ENCODE peak calls at places on chromosome 15, in four cellular contexts. I is PC-3, Q is GM23248, C is neural progenitor cell. N is an unnamed sample.

GRCh38 chr15:28977377-28978010 is 91.7 kb downstream of the APBA2 start:
- DNase-seq in C (peak; percentile 47), Q (peak; percentile 94), I (peak; percentile 97), N (peak; percentile 65)

GRCh38 chr15:28978661-28979060 is 92.9 kb downstream of the APBA2 start:
- DNase-seq in I (no peak), Q (no peak), C (peak; percentile 61), N (peak; percentile 17)

GRCh38 chr15:48802867-48803266 is 8.0 kb downstream of the CEP152 start:
- DNase-seq in C (no peak), Q (peak; percentile 96), I (peak; percentile 67), N (no peak)

GRCh38 chr15:48354694-48355303 is 23.6 kb downstream of the DUT start:
- DNase-seq in I (no peak), C (no peak), Q (peak; percentile 76), N (no peak)

GRCh38 chr15:85592148-85592547 is 202.6 kb downstream of the KLHL25 start:
- DNase-seq in Q (peak; percentile 95), C (no peak), I (peak; percentile 96), N (no peak)

GRCh38 chr15:57747206-57747605 is 40.7 kb downstream of the POLR2M start:
- DNase-seq in I (no peak), Q (no peak), C (no peak), N (no peak)

GRCh38 chr15:37931868-37932267 is 2.6 kb upstream of the TMCO5A start:
- DNase-seq in C (no peak), Q (peak; percentile 57), I (peak; percentile 38), N (no peak)

GRCh38 chr15:73146419-73146818 is 94.2 kb downstream of the NEO1 start:
- DNase-seq in C (no peak), Q (no peak), I (no peak), N (no peak)

GRCh38 chr15:90598053-90598577 is 68.4 kb downstream of the CRTC3 start:
- DNase-seq in I (no peak), C (peak; percentile 40), Q (no peak), N (peak; percentile 79)

GRCh38 chr15:82537351-82537908 is 2.8 kb downstream of the RPS17 start:
- DNase-seq in I (no peak), C (no peak), Q (peak; percentile 2), N (peak; percentile 37)
- H3K9ac ChIP-seq in I (no peak overlapping the region), C (no peak overlapping the region), Q (peak overlapping the region; percentile 97), N (no peak overlapping the region)

GRCh38 chr15:92733090-92733933 is 77.7 kb upstream of the FAM174B start:
- DNase-seq in C (no peak), I (no peak), Q (peak; percentile 36), N (no peak)

DNA sequence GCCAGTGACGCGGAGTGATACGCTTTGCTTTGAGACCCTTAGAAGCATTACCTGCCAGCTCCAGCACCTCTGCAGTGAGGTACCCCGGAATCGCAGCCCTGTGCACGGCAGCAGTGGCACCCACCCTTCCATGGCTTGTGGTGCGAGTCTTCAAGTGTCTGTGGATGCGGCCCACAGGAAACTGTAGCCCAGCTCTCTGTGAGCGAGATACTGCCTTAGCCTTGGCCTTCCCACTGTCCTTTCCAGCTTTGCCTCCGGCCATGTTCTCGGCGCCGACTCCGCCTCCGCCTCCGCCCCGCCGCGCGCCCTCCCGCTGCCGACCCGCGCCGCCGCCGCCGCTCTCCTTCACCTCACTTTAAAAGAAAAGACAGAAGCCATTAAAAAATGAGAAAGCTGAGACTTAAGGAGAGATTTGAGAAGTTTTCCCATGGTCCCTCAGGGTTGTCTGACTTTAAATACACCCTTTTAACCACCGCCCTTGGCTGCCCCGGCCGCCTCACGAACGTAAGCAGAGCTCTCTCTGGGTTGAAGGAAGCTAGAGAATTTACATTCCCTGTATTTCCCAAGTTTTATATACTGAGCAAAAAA is 78.5 kb upstream of the FAM174B start:
- DNase-seq in C (no peak), I (no peak), Q (peak; percentile 62), N (peak; percentile 68)
- H3K4me3 ChIP-seq in C (peak overlapping the region; percentile 43), I (peak overlapping the region; percentile 32), Q (peak overlapping the region; percentile 77), N (peak overlapping the region; percentile 4)

GRCh38 chr15:98866503-98866902 is 141.1 kb downstream of the PGPEP1L start:
- DNase-seq in C (no peak), Q (peak; percentile 73), I (no peak), N (no peak)
- H3K9ac ChIP-seq in C (no peak overlapping the region), Q (peak overlapping the region; percentile 43), I (peak overlapping the region; percentile 95), N (no peak overlapping the region)

GRCh38 chr15:53197426-53197839 is 407.3 kb upstream of the ONECUT1 start:
- DNase-seq in Q (peak; percentile 75), C (peak; percentile 92), I (peak; percentile 61), N (peak; percentile 92)
- H3K4me3 ChIP-seq in Q (peak overlapping the region; percentile 28), C (peak overlapping the region; percentile 10), I (no peak overlapping the region), N (no peak overlapping the region)

DNA sequence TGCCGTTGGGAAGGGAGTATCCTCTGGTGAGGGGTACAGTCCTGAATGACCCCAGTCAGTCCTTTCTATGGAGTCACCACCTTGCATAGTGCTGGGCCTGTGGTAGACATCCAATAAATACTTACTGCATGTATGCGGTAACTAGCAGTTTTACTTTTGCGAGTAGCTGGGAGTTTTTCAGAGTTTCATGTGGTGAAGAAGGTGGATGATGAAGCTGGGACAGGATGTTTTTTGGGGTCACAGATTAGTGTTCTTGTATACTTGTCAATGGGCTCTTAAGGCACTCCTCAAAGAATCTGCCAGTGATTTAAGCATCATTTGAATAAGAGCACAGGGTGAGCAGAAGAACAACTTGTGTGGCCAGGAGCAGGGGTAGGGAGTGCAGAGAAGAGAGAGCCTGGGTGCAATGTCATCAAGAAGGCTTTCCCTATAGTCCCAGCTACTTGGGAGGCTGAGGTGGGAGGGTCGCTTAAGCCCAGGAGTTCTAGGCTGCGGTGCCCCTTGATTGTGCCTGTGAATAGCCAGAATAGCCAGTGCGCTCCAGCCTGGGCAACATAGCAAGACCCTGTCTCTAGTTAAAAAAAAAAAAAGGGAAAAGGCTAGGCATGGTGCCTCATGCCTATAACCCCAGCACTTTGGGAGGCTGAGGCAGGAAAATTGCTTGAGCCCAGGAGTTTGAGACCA is 22.1 kb downstream of the PPCDC start:
- DNase-seq in I (no peak), C (no peak), Q (no peak), N (no peak)
- H3K9ac ChIP-seq in I (no peak overlapping the region), C (no peak overlapping the region), Q (no peak overlapping the region), N (no peak overlapping the region)

GRCh38 chr15:101646652-101647051 is 5.5 kb downstream of the TM2D3 start:
- DNase-seq in C (no peak), Q (peak; percentile 29), I (no peak), N (no peak)
- H3K4me3 ChIP-seq in C (no peak overlapping the region), Q (no peak overlapping the region), I (no peak overlapping the region), N (no peak overlapping the region)

GRCh38 chr15:88970232-88970631 is 57.1 kb upstream of the MFGE8 start:
- DNase-seq in I (no peak), Q (no peak), C (no peak), N (no peak)
- H3K9ac ChIP-seq in I (no peak overlapping the region), Q (no peak overlapping the region), C (no peak overlapping the region), N (no peak overlapping the region)

DNA sequence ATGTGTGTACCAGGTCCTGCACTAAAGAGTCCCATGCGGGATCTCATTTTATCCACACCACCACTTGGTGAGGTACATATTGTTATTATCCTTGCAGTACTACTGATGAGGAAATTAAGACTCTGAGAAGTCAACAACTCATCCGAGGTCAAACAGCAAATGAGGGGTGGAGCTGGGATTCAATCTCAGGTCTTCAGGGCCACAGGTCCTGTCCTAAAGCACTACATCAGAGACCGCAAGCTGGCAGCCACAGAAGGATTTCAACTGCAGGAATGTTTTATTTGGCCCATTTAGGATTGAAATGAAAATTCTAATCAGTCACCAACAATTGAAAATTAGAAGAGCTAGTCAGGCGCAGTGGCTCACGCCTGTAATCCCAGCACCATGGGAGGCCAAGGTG is 131.4 kb downstream of the ADAMTS17 start:
- DNase-seq in Q (no peak), C (no peak), I (no peak), N (no peak)
- H3K4me3 ChIP-seq in Q (no peak overlapping the region), C (no peak overlapping the region), I (no peak overlapping the region), N (no peak overlapping the region)

GRCh38 chr15:65066001-65066634 is 1.7 kb downstream of the RASL12 start:
- DNase-seq in I (no peak), C (peak; percentile 30), Q (peak; percentile 59), N (no peak)
- H3K9ac ChIP-seq in I (no peak overlapping the region), C (no peak overlapping the region), Q (no peak overlapping the region), N (peak overlapping the region; percentile 88)